ENCODE peak calls at places on chromosomes 13 and 19, in five cellular contexts. L, D, F, H and I are unnamed samples.
A peak's percentile ranks its signal among the peaks of the same experiment; 100 is the strongest.

GRCh38 chr13:85314686-85315085 is 484.5 kb downstream of the SLITRK6 start:
- DNase-seq in L (peak; percentile 0), D (no peak), F (no peak), H (no peak), I (no peak)

GRCh38 chr13:74771964-74772363 is 637.8 kb upstream of the KLF12 start:
- DNase-seq in L (no peak), D (peak; percentile 61), F (peak; percentile 66), H (no peak), I (no peak)

GRCh38 chr19:2579678-2580280 is 103.9 kb downstream of the GADD45B start:
- DNase-seq in L (no peak), D (no peak), F (no peak), H (no peak), I (no peak)

GRCh38 chr13:90526711-90527110 is 820.8 kb upstream of the MIR17HG start:
- DNase-seq in L (no peak), D (no peak), F (no peak), H (no peak), I (no peak)

GRCh38 chr19:51020988-51021651 is 1.6 kb upstream of the KLK10 start:
- DNase-seq in L (no peak), D (peak; percentile 5), F (peak; percentile 63), H (no peak), I (no peak)

GRCh38 chr13:26719356-26719945 is 41.1 kb downstream of the GPR12 start:
- DNase-seq in L (no peak), D (no peak), F (no peak), H (no peak), I (no peak)

GRCh38 chr13:97781891-97782305 is 171.6 kb upstream of the IPO5 start:
- DNase-seq in L (no peak), D (no peak), F (peak; percentile 64), H (no peak), I (no peak)

GRCh38 chr13:100347941-100348340 is 240.6 kb downstream of the GGACT start:
- DNase-seq in L (no peak), D (no peak), F (peak; percentile 39), H (no peak), I (no peak)

GRCh38 chr13:105084931-105085330 is 1450.5 kb downstream of the EFNB2 start:
- DNase-seq in L (no peak), D (no peak), F (no peak), H (no peak), I (no peak)

GRCh38 chr13:30312859-30313258 is 5.5 kb upstream of the KATNAL1 start:
- DNase-seq in L (no peak), D (peak; percentile 33), F (no peak), H (no peak), I (no peak)

GRCh38 chr13:63636231-63636993 is 2220.8 kb upstream of the PCDH20 start:
- DNase-seq in L (no peak), D (no peak), F (no peak), H (no peak), I (no peak)

GRCh38 chr13:30026093-30026492 is 175.7 kb upstream of the UBL3 start:
- DNase-seq in L (no peak), D (no peak), F (no peak), H (no peak), I (no peak)

GRCh38 chr19:45507864-45508680 is 793 bp downstream of the VASP start:
- DNase-seq in L (no peak), D (no peak), F (peak; percentile 30), H (peak; percentile 58), I (peak; percentile 71)

GRCh38 chr19:14161305-14161704 is 24.9 kb upstream of the ASF1B start:
- DNase-seq in L (no peak), D (no peak), F (no peak), H (no peak), I (no peak)

GRCh38 chr19:1668339-1669123 is 16.1 kb upstream of the TCF3 start:
- DNase-seq in L (no peak), D (no peak), F (no peak), H (no peak), I (peak; percentile 34)

GRCh38 chr19:56304243-56304642 is 10.4 kb downstream of the ZSCAN5A start:
- DNase-seq in L (no peak), D (no peak), F (no peak), H (no peak), I (no peak)

GRCh38 chr19:29501816-29502580 is 23.8 kb upstream of the VSTM2B start:
- DNase-seq in L (no peak), D (no peak), F (no peak), H (no peak), I (no peak)

GRCh38 chr13:45119469-45119989 is 781 bp upstream of the GTF2F2 start:
- DNase-seq in L (no peak), D (no peak), F (peak; percentile 28), H (peak; percentile 50), I (peak; percentile 59)

GRCh38 chr13:54124700-54125099 is 1096.1 kb downstream of the OLFM4 start:
- DNase-seq in L (no peak), D (no peak), F (no peak), H (no peak), I (no peak)

GRCh38 chr13:28707629-28708427 is 10.9 kb downstream of the SLC46A3 start:
- DNase-seq in L (peak; percentile 5), D (peak; percentile 84), F (peak; percentile 78), H (no peak), I (no peak)

GRCh38 chr19:1840541-1841115 is 7.7 kb downstream of the REXO1 start:
- DNase-seq in L (no peak), D (no peak), F (no peak), H (no peak), I (no peak)

GRCh38 chr13:24313449-24313848 is 4.1 kb downstream of the C1QTNF9 start:
- DNase-seq in L (no peak), D (no peak), F (no peak), H (no peak), I (no peak)

GRCh38 chr13:97892717-97893116 is 60.8 kb upstream of the IPO5 start:
- DNase-seq in L (no peak), D (no peak), F (peak; percentile 70), H (no peak), I (no peak)

GRCh38 chr13:19601749-19602725 is 31.4 kb upstream of the MPHOSPH8 start:
- DNase-seq in L (no peak), D (no peak), F (no peak), H (peak; percentile 38), I (peak; percentile 57)

GRCh38 chr13:45100855-45101254 is 19.5 kb upstream of the GTF2F2 start:
- DNase-seq in L (no peak), D (no peak), F (no peak), H (no peak), I (no peak)

GRCh38 chr13:68099616-68100015 is 869.5 kb upstream of the PCDH9 start:
- DNase-seq in L (no peak), D (no peak), F (peak; percentile 63), H (no peak), I (no peak)

GRCh38 chr13:24458736-24459135 is 53.8 kb downstream of the PARP4 start:
- DNase-seq in L (no peak), D (no peak), F (no peak), H (no peak), I (no peak)

GRCh38 chr13:99085139-99085845 is 107.4 kb upstream of the DOCK9 start:
- DNase-seq in L (no peak), D (no peak), F (no peak), H (peak; percentile 26), I (no peak)

GRCh38 chr19:38735257-38735686 is 9.0 kb downstream of the CAPN12 start:
- DNase-seq in L (no peak), D (no peak), F (no peak), H (no peak), I (peak; percentile 26)

GRCh38 chr13:112882555-112883024 is 86.4 kb upstream of the MCF2L start:
- DNase-seq in L (no peak), D (no peak), F (no peak), H (no peak), I (no peak)

GRCh38 chr13:35926859-35927530 is 204.2 kb downstream of the DCLK1 start:
- DNase-seq in L (no peak), D (no peak), F (peak; percentile 1), H (no peak), I (no peak)

GRCh38 chr13:87671824-87672603 is 843 bp downstream of the SLITRK5 start:
- DNase-seq in L (no peak), D (no peak), F (no peak), H (no peak), I (no peak)

GRCh38 chr13:50320297-50320862 is 305.1 kb downstream of the KCNRG start:
- DNase-seq in L (no peak), D (no peak), F (peak; percentile 72), H (no peak), I (no peak)

GRCh38 chr19:49823472-49823871 is 5.4 kb downstream of the MED25 start:
- DNase-seq in L (no peak), D (no peak), F (no peak), H (no peak), I (no peak)

GRCh38 chr19:36152886-36153525 is 759 bp upstream of the COX7A1 start:
- DNase-seq in L (no peak), D (no peak), F (no peak), H (no peak), I (no peak)

GRCh38 chr13:100304241-100304640 is 215.3 kb downstream of the PCCA start:
- DNase-seq in L (no peak), D (no peak), F (no peak), H (no peak), I (no peak)

GRCh38 chr19:13095934-13096890 is 6.4 kb downstream of the LYL1 start:
- DNase-seq in L (no peak), D (no peak), F (no peak), H (peak; percentile 21), I (no peak)